ENCODE peak calls at places on chromosomes 1 and 21, in nine cellular contexts. Y, Z, F, N, P, L, O, C and Q are unnamed samples.

GRCh38 chr1:157878059-157878458 is 36.5 kb upstream of the CD5L start:
- DNase-seq in P (no peak), Y (peak), O (no peak), Z (no peak), C (peak), N (no peak), F (no peak), L (peak), Q (peak)

GRCh38 chr21:44298301-44298700 is 1.6 kb upstream of the PFKL start:
- DNase-seq in Y (no peak), O (no peak), C (peak), P (no peak), Z (no peak), L (no peak), F (no peak), N (no peak), Q (no peak)

GRCh38 chr1:16122916-16123315 is 33.0 kb downstream of the EPHA2 start:
- DNase-seq in C (peak), Z (no peak), O (no peak), Y (peak), P (no peak), N (no peak), F (peak), L (peak), Q (peak)

GRCh38 chr1:24966724-24967346 is 36.8 kb upstream of the RUNX3 start:
- DNase-seq in Y (peak), P (peak), N (no peak), Z (no peak), C (peak), O (no peak), F (no peak), L (peak), Q (peak)

GRCh38 chr21:38985423-38986378 is 180.0 kb downstream of the ETS2 start:
- DNase-seq in L (peak), Z (peak), F (peak), N (peak), O (peak), C (peak), P (no peak), Y (peak), Q (peak)

GRCh38 chr1:7784492-7785071 is 491 bp downstream of the PER3 start:
- DNase-seq in L (no peak), Y (no peak), Z (no peak), F (no peak), O (no peak), P (no peak), N (peak), C (peak), Q (no peak)

GRCh38 chr21:22961248-22961647 is 1963.0 kb downstream of the NCAM2 start:
- DNase-seq in F (no peak), O (no peak), Y (no peak), L (no peak), P (no peak), Z (no peak), C (no peak), N (no peak), Q (no peak)

GRCh38 chr1:156936191-156936590 is 15.8 kb downstream of the LRRC71 start:
- DNase-seq in Y (no peak), N (no peak), Z (no peak), L (no peak), O (no peak), F (no peak), P (no peak), C (no peak), Q (no peak)

GRCh38 chr21:23398726-23399125 is 2208.6 kb downstream of the MRPL39 start:
- DNase-seq in P (no peak), C (no peak), L (no peak), F (no peak), Z (no peak), N (no peak), Y (no peak), O (no peak), Q (no peak)

GRCh38 chr21:44871576-44872265 is 1.8 kb downstream of the PTTG1IP start:
- DNase-seq in N (no peak), L (peak), F (peak), Z (no peak), C (peak), O (peak), P (peak), Y (peak), Q (peak)

DNA sequence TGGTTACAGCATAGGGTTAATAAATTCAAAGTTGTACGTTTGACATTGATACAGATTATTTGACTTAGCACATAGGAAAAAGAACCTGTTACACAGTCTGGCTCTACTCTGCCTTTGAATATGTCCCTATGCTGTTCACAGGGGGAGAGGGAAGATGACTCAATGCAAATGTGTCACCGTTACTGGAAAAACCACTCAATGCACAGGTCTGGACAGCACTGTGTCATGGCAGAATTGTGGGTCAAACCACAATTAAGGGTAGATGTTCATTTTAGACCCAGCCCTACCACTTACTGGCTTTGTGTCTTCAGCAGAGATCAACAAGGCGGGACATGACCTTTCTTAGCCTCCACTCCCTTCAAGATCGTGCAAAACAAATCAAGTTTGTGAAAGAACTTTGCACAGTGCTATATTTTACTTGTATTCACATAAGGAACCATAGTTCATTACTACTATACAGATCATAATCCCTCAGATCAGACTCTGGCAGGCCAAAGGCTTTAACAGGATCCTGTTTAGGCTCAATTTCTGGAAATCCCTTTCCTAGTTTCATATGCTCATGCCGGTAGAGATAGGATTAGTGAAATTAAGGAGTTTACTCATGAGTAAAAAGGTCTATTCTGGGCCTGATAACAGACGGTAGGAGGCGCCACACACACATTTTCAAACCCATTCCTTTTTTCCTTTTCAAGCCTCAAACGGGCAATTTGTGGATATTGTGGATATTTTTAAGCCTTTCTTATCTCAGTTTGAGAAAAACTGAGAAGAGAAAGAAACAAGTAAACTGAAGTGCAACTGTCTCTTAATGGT is 22.0 kb downstream of the EIF2D start:
- DNase-seq in C (peak), Y (peak), F (peak), P (no peak), N (no peak), O (no peak), L (peak), Z (no peak), Q (peak)
- TF ChIP-seq CTCF in C (peak), Y (peak), F (peak), P (peak), N (no peak), O (no peak), L (peak), Z (no peak), Q (peak)

DNA sequence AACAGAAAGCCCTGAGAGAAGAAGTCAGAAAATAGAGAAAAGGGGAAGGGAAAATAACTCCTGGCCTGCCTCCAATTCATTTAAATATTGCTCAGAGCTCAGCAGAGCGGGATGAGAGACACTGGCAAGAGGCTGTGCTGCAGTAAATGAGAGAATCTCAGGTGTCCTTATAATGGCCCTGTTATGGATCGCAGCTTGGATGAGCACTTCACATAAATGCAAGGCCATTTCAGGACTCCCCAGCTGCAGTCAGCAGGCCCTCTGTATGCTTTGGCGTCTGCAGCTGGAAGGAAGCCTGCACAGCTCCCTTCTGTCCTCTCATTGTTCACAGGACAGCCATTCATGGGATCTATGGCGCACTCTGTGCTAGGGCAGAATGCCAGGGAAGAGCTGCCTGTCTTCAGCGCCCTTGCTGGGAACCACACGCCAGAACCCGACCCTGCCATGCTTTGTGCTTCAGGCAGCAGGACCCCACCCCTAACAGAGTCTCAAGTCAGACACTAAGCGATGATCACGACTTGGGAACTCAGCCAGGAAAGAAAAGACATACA is 20.7 kb upstream of the ABCB10 start:
- DNase-seq in O (no peak), C (peak), N (peak), F (no peak), Z (no peak), P (no peak), Y (peak), L (peak), Q (peak)
- H3K4me3 ChIP-seq in O (no peak), C (no peak), N (no peak), F (no peak), Z (no peak), P (no peak), Y (no peak), L (no peak), Q (no peak)

GRCh38 chr1:199866210-199866617 is 161.3 kb upstream of the NR5A2 start:
- DNase-seq in O (no peak), Z (no peak), Y (no peak), F (no peak), C (no peak), P (no peak), N (no peak), L (no peak), Q (no peak)
- TF ChIP-seq CTCF in O (no peak), Z (no peak), Y (no peak), F (no peak), C (no peak), P (no peak), N (no peak), L (no peak), Q (no peak)

GRCh38 chr1:207455183-207455754 is 1.1 kb downstream of the CR2 start:
- DNase-seq in N (no peak), Y (no peak), Z (no peak), F (no peak), C (no peak), P (no peak), O (no peak), L (no peak), Q (no peak)
- H3K4me3 ChIP-seq in N (no peak), Y (no peak), Z (no peak), F (no peak), C (no peak), P (no peak), O (no peak), L (no peak), Q (no peak)

GRCh38 chr1:162056043-162056442 is 13.4 kb upstream of the NOS1AP start:
- DNase-seq in L (peak), O (peak), Y (peak), Z (peak), N (peak), P (peak), F (no peak), C (peak), Q (peak)

GRCh38 chr1:162060314-162060713 is 9.2 kb upstream of the NOS1AP start:
- DNase-seq in O (no peak), N (no peak), P (no peak), F (no peak), C (no peak), Y (no peak), L (no peak), Z (no peak), Q (no peak)

GRCh38 chr1:162059721-162060120 is 9.8 kb upstream of the NOS1AP start:
- DNase-seq in F (no peak), P (no peak), N (no peak), C (no peak), Z (no peak), L (no peak), Y (no peak), O (no peak), Q (no peak)

GRCh38 chr1:162056568-162056967 is 12.9 kb upstream of the NOS1AP start:
- DNase-seq in O (no peak), F (no peak), C (no peak), Z (no peak), N (no peak), P (no peak), Y (no peak), L (no peak), Q (no peak)

DNA sequence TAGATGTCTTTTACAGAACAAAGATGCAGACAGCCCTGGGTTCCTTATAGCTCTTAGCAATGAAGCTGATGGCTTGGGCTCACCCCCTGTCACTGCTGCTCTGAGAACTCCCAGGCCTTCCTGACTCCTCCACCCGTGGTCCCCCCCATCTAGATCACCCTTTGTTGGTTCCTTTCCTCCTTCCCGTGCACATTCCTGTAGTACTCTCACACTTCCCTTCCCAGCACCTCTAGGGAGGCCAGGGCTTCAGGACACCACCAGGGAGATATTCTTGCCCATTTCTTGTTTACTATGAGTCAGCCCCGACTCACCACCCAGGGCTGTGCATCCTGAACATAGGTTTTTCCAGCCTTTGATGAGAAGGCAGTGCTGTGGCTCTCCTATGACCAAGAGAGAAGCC is 14.4 kb upstream of the NOS1AP start:
- DNase-seq in F (no peak), P (no peak), C (peak), Y (peak), Z (no peak), O (no peak), N (no peak), L (peak), Q (peak)
- TF ChIP-seq CTCF in F (no peak), P (no peak), C (no peak), Y (no peak), Z (no peak), O (no peak), N (no peak), L (no peak), Q (no peak)

GRCh38 chr1:89201489-89201794 is 2.7 kb upstream of the GBP4 start:
- DNase-seq in L (no peak), Y (no peak), F (no peak), C (no peak), P (no peak), Z (no peak), O (no peak), N (no peak), Q (no peak)

GRCh38 chr1:89200668-89201488 is 2.1 kb upstream of the GBP4 start:
- DNase-seq in L (no peak), F (no peak), N (no peak), O (no peak), Z (no peak), P (no peak), Y (no peak), C (peak), Q (peak)

GRCh38 chr1:89198500-89199072 is at the start of gene GBP4:
- DNase-seq in Y (no peak), P (peak), Z (no peak), F (no peak), C (peak), O (peak), L (no peak), N (peak), Q (peak)

GRCh38 chr1:89198081-89198480 is 661 bp downstream of the GBP4 start:
- DNase-seq in O (no peak), C (no peak), Z (no peak), P (no peak), L (no peak), F (no peak), Y (no peak), N (no peak), Q (no peak)

DNA sequence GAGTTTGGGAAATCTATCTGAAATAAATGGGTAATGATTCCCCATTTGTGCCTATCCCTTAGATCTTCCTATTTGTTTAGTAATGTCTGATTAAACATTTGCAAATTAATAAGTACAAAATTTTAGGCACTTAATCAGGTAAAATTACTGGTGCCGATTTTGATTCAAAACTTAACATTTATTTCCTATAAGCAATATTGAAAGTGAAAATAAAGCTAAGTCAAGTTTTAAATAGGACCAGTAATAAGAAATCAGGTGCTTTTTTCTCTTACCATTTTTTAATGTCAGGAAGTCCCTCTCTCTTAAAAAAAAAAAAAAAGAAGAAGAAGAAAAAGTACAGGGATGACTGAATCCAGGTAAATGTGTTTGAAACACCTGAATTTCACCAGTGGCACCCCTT is 773 bp upstream of the GBP4 start:
- DNase-seq in Z (no peak), Y (no peak), F (no peak), C (no peak), P (no peak), O (no peak), L (no peak), N (no peak), Q (no peak)
- H3K4me3 ChIP-seq in Z (no peak), Y (no peak), F (no peak), C (no peak), P (peak), O (peak), L (no peak), N (peak), Q (no peak)

DNA sequence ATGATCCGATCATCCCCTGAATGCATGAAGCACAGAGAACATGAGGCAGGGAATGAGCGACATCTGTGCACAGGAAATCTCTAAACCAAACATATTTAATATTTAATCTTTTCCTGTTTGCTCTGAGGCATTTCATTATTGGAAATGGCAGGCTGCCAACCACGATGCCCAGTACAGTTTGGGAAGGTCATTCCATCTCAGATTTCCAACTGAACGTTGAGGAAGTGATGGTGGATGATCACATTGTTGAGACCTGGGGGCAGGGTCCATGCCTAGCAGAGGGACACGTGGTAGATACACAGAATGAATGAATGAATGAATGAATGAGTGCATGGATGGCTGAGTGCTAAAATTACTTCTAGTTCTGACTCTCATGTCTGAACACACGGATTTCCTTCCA is 15.9 kb upstream of the FASLG start:
- DNase-seq in L (no peak), P (no peak), Z (no peak), N (no peak), F (no peak), O (no peak), Y (no peak), C (no peak), Q (peak)
- TF ChIP-seq CTCF in L (no peak), P (no peak), Z (no peak), N (no peak), F (no peak), O (no peak), Y (no peak), C (no peak), Q (no peak)

GRCh38 chr1:920506-920905 is 3.2 kb upstream of the SAMD11 start:
- DNase-seq in L (no peak), N (no peak), F (no peak), C (no peak), Z (no peak), Y (no peak), P (no peak), O (no peak), Q (no peak)
- H3K4me3 ChIP-seq in L (no peak), N (no peak), F (no peak), C (no peak), Z (no peak), Y (no peak), P (no peak), O (peak), Q (no peak)